ENCODE peak calls at places on chromosomes 13 and 19, in ten cellular contexts. P is neural progenitor cell; S is brain microvascular endothelial cell; Z is IMR-90; G is heart right ventricle; R is CD8-positive, alpha-beta T cell; Q is astrocyte; B is body of pancreas; M is gastrocnemius medialis; H is thoracic aorta. C is an unnamed sample.

GRCh38 chr13:98443329-98443728 is 133.6 kb downstream of the STK24 start:
- DNase-seq in P (no peak), S (peak; percentile 78), Z (peak; percentile 92), G (no peak), R (no peak), Q (peak; percentile 72), B (no peak), M (no peak), H (no peak), C (no peak)

GRCh38 chr13:43516401-43516826 is 270.4 kb downstream of the ENOX1 start:
- DNase-seq in P (no peak), S (no peak), Z (peak; percentile 58), G (no peak), R (no peak), Q (peak; percentile 60), B (peak; percentile 17), M (peak; percentile 38), H (no peak), C (no peak)

GRCh38 chr19:52206481-52206880 is 16.6 kb downstream of the PPP2R1A start:
- DNase-seq in P (no peak), S (no peak), Z (no peak), G (peak; percentile 23), R (no peak), Q (no peak), B (no peak), M (peak; percentile 82), H (no peak), C (no peak)

GRCh38 chr13:41848435-41849255 is 112.3 kb downstream of the VWA8 start:
- DNase-seq in P (no peak), S (peak; percentile 38), Z (peak; percentile 52), G (no peak), R (no peak), Q (peak; percentile 65), B (no peak), M (no peak), H (no peak), C (no peak)

GRCh38 chr13:89282241-89282640 is 1611.1 kb downstream of the SLITRK5 start:
- DNase-seq in P (no peak), S (no peak), Z (no peak), G (no peak), R (no peak), Q (no peak), B (no peak), M (no peak), H (no peak), C (no peak)

GRCh38 chr19:17329061-17329767 is 5.4 kb downstream of the ANO8 start:
- DNase-seq in P (peak; percentile 46), S (no peak), Z (no peak), G (no peak), R (peak; percentile 38), Q (no peak), B (no peak), M (no peak), H (no peak), C (no peak)

GRCh38 chr13:56670563-56670962 is 470.2 kb upstream of the PRR20A start:
- DNase-seq in P (peak; percentile 3), S (no peak), Z (no peak), G (no peak), R (no peak), Q (no peak), B (no peak), M (no peak), H (no peak), C (no peak)

GRCh38 chr19:46861691-46862503 is 1.1 kb downstream of the ARHGAP35 start:
- DNase-seq in P (peak; percentile 54), S (no peak), Z (no peak), G (peak; percentile 22), R (no peak), Q (no peak), B (peak; percentile 28), M (no peak), H (no peak), C (peak; percentile 50)

GRCh38 chr13:107210216-107211010 is 642.5 kb upstream of the ARGLU1 start:
- DNase-seq in P (no peak), S (peak; percentile 35), Z (peak; percentile 20), G (no peak), R (no peak), Q (peak; percentile 14), B (no peak), M (no peak), H (no peak), C (no peak)

GRCh38 chr13:112709825-112710783 is 20.3 kb downstream of the ATP11A start:
- DNase-seq in P (no peak), S (no peak), Z (peak; percentile 48), G (no peak), R (no peak), Q (no peak), B (no peak), M (no peak), H (no peak), C (no peak)

GRCh38 chr13:76672422-76672821 is 213.8 kb downstream of the KCTD12 start:
- DNase-seq in P (no peak), S (no peak), Z (peak; percentile 30), G (no peak), R (no peak), Q (peak; percentile 65), B (no peak), M (no peak), H (no peak), C (no peak)

GRCh38 chr13:23380534-23380933 is 53.0 kb downstream of the SACS start:
- DNase-seq in P (no peak), S (no peak), Z (peak; percentile 71), G (no peak), R (no peak), Q (no peak), B (no peak), M (no peak), H (no peak), C (no peak)

GRCh38 chr13:29190298-29190697 is 370.2 kb downstream of the MTUS2 start:
- DNase-seq in P (no peak), S (no peak), Z (no peak), G (no peak), R (no peak), Q (no peak), B (no peak), M (no peak), H (no peak), C (no peak)
- H3K4me3 ChIP-seq in P (no peak overlapping the region), S (no peak overlapping the region), Z (no peak overlapping the region), G (no peak overlapping the region), R (no peak overlapping the region), Q (no peak overlapping the region), B (no peak overlapping the region), M (no peak overlapping the region), H (no peak overlapping the region), C (no peak overlapping the region)

DNA sequence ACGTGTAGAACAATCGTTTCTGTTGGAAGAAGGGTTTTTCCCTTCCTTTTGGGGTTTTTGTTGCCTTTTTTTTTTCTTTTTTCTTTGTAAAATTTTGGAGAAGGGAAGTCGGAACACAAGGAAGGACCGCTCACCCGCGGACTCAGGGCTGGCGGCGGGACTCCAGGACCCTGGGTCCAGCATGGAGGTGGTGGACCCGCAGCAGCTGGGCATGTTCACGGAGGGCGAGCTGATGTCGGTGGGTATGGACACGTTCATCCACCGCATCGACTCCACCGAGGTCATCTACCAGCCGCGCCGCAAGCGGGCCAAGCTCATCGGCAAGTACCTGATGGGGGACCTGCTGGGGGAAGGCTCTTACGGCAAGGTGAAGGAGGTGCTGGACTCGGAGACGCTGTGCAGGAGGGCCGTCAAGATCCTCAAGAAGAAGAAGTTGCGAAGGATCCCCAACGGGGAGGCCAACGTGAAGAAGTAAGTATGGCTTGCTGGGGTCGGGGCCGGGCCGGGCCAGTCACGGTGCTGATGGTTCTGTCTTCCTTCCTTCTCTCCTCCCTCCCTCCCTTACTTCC is 1.2 kb downstream of the STK11 start:
- DNase-seq in P (no peak), S (no peak), Z (no peak), G (no peak), R (peak; percentile 40), Q (no peak), B (no peak), M (no peak), H (no peak), C (no peak)
- H3K27ac ChIP-seq in P (no peak overlapping the region), S (peak overlapping the region; percentile 28), Z (peak overlapping the region; percentile 53), G (peak overlapping the region; percentile 96), R (peak overlapping the region; percentile 38), Q (peak overlapping the region; percentile 63), B (peak overlapping the region; percentile 75), M (peak overlapping the region; percentile 98), H (peak overlapping the region; percentile 85), C (peak overlapping the region; percentile 51)

GRCh38 chr13:25911020-25911419 is 140.8 kb downstream of the SHISA2 start:
- DNase-seq in P (peak; percentile 93), S (no peak), Z (no peak), G (no peak), R (no peak), Q (no peak), B (no peak), M (no peak), H (no peak), C (no peak)
- H3K27me3 ChIP-seq in P (no peaks in the 10 kb centered on the region), S (no peaks in the 10 kb centered on the region), Z (no peaks in the 10 kb centered on the region), G (peaks cover 5% of the 10 kb centered on the region), R (no peaks in the 10 kb centered on the region), Q (peaks cover 3% of the 10 kb centered on the region), B (no peaks in the 10 kb centered on the region), M (no peaks in the 10 kb centered on the region), H (peaks cover 3% of the 10 kb centered on the region), C (no peaks in the 10 kb centered on the region)

GRCh38 chr13:74465279-74465678 is 331.1 kb upstream of the KLF12 start:
- DNase-seq in P (peak; percentile 10), S (no peak), Z (no peak), G (no peak), R (no peak), Q (no peak), B (no peak), M (no peak), H (no peak), C (no peak)
- H3K4me3 ChIP-seq in P (no peak overlapping the region), S (no peak overlapping the region), Z (no peak overlapping the region), G (no peak overlapping the region), R (no peak overlapping the region), Q (no peak overlapping the region), B (no peak overlapping the region), M (no peak overlapping the region), H (no peak overlapping the region), C (no peak overlapping the region)

GRCh38 chr19:48663667-48664066 is 9.2 kb downstream of the NTN5 start:
- DNase-seq in P (no peak), S (no peak), Z (no peak), G (no peak), R (no peak), Q (no peak), B (no peak), M (no peak), H (no peak), C (no peak)

GRCh38 chr19:48659768-48660167 is 13.0 kb downstream of the NTN5 start:
- DNase-seq in P (no peak), S (no peak), Z (no peak), G (no peak), R (no peak), Q (no peak), B (no peak), M (no peak), H (no peak), C (no peak)

GRCh38 chr19:48658483-48658882 is 12.5 kb upstream of the CA11 start:
- DNase-seq in P (no peak), S (no peak), Z (no peak), G (no peak), R (no peak), Q (no peak), B (no peak), M (no peak), H (no peak), C (no peak)

GRCh38 chr19:48661746-48662145 is 11.1 kb downstream of the NTN5 start:
- DNase-seq in P (no peak), S (no peak), Z (no peak), G (no peak), R (no peak), Q (no peak), B (no peak), M (no peak), H (no peak), C (no peak)

GRCh38 chr19:48660854-48661731 is 11.7 kb downstream of the NTN5 start:
- DNase-seq in P (peak; percentile 73), S (peak; percentile 88), Z (peak; percentile 86), G (peak; percentile 86), R (peak; percentile 80), Q (peak; percentile 81), B (peak; percentile 90), M (peak; percentile 71), H (peak; percentile 65), C (peak; percentile 71)
- H3K27ac ChIP-seq in P (no peak overlapping the region), S (no peak overlapping the region), Z (no peak overlapping the region), G (peak overlapping the region; percentile 47), R (peak overlapping the region; percentile 56), Q (no peak overlapping the region), B (peak overlapping the region; percentile 42), M (peak overlapping the region; percentile 63), H (no peak overlapping the region), C (no peak overlapping the region)